ENCODE peak calls at places on chromosomes 4 and X, in seven cellular contexts. K, H, E, G, J, I and P are unnamed samples.
A peak's percentile ranks its signal among the peaks of the same experiment; 100 is the strongest.

GRCh38 chrX:63434665-63435064 is 83.5 kb upstream of the SPIN4 start:
- DNase-seq in K (peak; percentile 4), H (no peak), E (peak; percentile 85), G (no peak), J (peak; percentile 21), I (peak; percentile 3), P (no peak)

GRCh38 chr4:140557831-140558435 is 10.8 kb downstream of the UCP1 start:
- DNase-seq in K (no peak), H (no peak), E (no peak), G (no peak), J (no peak), I (no peak), P (no peak)

GRCh38 chrX:50497067-50497466 is 26.4 kb upstream of the DGKK start:
- DNase-seq in K (no peak), H (no peak), E (no peak), G (no peak), J (no peak), I (no peak), P (no peak)

GRCh38 chr4:133891001-133891400 is 310.6 kb downstream of the PABPC4L start:
- DNase-seq in K (no peak), H (no peak), E (no peak), G (no peak), J (no peak), I (no peak), P (no peak)

GRCh38 chr4:156538651-156539285 is 432.8 kb downstream of the PDGFC start:
- DNase-seq in K (no peak), H (no peak), E (no peak), G (no peak), J (no peak), I (no peak), P (no peak)

GRCh38 chrX:39205467-39205866 is 404.2 kb downstream of the MID1IP1 start:
- DNase-seq in K (no peak), H (no peak), E (no peak), G (no peak), J (no peak), I (no peak), P (no peak)

GRCh38 chr4:113450681-113451080 is 310.9 kb downstream of the CAMK2D start:
- DNase-seq in K (no peak), H (no peak), E (no peak), G (no peak), J (no peak), I (no peak), P (no peak)

GRCh38 chr4:8607603-8608481 is 15.3 kb downstream of the CPZ start:
- DNase-seq in K (peak; percentile 86), H (no peak), E (peak; percentile 11), G (no peak), J (peak; percentile 80), I (peak; percentile 20), P (peak; percentile 86)

GRCh38 chr4:168891086-168891485 is 119.0 kb downstream of the CBR4 start:
- DNase-seq in K (no peak), H (no peak), E (no peak), G (no peak), J (no peak), I (no peak), P (no peak)

GRCh38 chr4:81625422-81626417 is 154.0 kb upstream of the RASGEF1B start:
- DNase-seq in K (no peak), H (no peak), E (no peak), G (no peak), J (no peak), I (no peak), P (no peak)

GRCh38 chr4:150244600-150244999 is 166.4 kb downstream of the DCLK2 start:
- DNase-seq in K (no peak), H (no peak), E (no peak), G (peak; percentile 93), J (no peak), I (peak; percentile 66), P (no peak)

GRCh38 chrX:19382500-19383145 is 38.9 kb downstream of the PDHA1 start:
- DNase-seq in K (peak; percentile 78), H (peak; percentile 34), E (peak; percentile 30), G (peak; percentile 56), J (peak; percentile 24), I (peak; percentile 54), P (no peak)

GRCh38 chrX:94576367-94577004 is 902.5 kb downstream of the FAM133A start:
- DNase-seq in K (no peak), H (no peak), E (no peak), G (no peak), J (no peak), I (no peak), P (no peak)
- TF ChIP-seq CTCF in K (no peak), H (no peak), E (no peak), G (no peak), J (no peak), I (no peak), P (peak; percentile 71)

GRCh38 chr4:7190668-7191545 is 1.4 kb upstream of the SORCS2 start:
- DNase-seq in K (no peak), H (no peak), E (no peak), G (no peak), J (no peak), I (no peak), P (no peak)

GRCh38 chr4:7190278-7190594 is 2.1 kb upstream of the SORCS2 start:
- DNase-seq in K (no peak), H (no peak), E (no peak), G (no peak), J (no peak), I (no peak), P (no peak)

GRCh38 chr4:7187691-7188090 is 4.6 kb upstream of the SORCS2 start:
- DNase-seq in K (no peak), H (no peak), E (no peak), G (no peak), J (no peak), I (no peak), P (no peak)

GRCh38 chr4:7189066-7189465 is 3.3 kb upstream of the SORCS2 start:
- DNase-seq in K (no peak), H (no peak), E (no peak), G (no peak), J (no peak), I (no peak), P (no peak)

DNA sequence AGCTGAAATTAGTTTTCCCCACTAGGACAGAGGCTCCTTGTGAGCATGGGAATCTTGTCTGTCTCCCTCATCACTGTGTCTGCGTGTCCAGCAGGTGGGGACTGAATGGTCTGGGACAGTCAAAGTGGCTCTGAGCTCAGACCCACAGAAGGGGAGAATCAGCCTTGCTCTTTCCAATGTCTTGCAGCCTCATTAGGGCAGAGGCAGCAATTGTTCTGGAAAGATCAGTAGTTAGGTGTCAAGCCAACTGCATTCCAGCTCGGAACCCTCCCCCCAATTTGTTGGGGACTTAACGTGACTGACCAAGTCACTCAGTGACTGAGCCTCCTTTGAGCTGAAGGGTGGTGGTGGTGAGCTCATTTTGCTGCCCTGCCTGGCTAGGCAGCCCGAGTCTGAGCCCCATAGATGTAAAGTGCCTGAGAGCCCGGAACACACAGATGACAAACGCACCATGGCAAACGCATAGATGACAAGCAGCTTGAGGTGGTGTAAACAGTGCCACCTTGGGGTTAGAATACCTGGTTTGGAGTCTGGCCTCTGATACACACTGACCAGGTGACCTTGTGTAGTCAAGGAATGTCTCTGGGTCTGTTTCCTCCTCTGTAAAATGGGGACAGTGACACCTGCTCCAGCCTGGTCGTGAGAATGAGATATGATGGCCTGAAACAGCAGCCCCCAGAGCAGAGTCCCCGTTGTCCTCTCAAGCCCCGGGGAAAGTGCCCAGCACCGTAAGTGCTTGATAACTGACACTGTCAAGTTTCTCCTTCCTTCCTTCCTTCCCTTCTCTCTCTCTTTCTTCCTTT is 2.7 kb upstream of the SORCS2 start:
- DNase-seq in K (no peak), H (no peak), E (no peak), G (no peak), J (no peak), I (no peak), P (no peak)
- TF ChIP-seq CTCF in K (no peak), H (no peak), E (no peak), G (no peak), J (no peak), I (no peak), P (no peak)

GRCh38 chr4:141657550-141657949 is 21.2 kb downstream of the IL15 start:
- DNase-seq in K (no peak), H (no peak), E (no peak), G (no peak), J (no peak), I (no peak), P (no peak)

GRCh38 chr4:141652161-141652778 is 15.9 kb downstream of the IL15 start:
- DNase-seq in K (no peak), H (no peak), E (peak; percentile 72), G (peak; percentile 89), J (no peak), I (peak; percentile 54), P (no peak)

GRCh38 chr4:141656031-141656430 is 19.6 kb downstream of the IL15 start:
- DNase-seq in K (no peak), H (no peak), E (no peak), G (no peak), J (no peak), I (no peak), P (no peak)

GRCh38 chr4:141658316-141658715 is 21.9 kb downstream of the IL15 start:
- DNase-seq in K (no peak), H (no peak), E (peak; percentile 7), G (no peak), J (no peak), I (no peak), P (no peak)

GRCh38 chr4:141654098-141654497 is 17.7 kb downstream of the IL15 start:
- DNase-seq in K (peak; percentile 70), H (peak; percentile 24), E (peak; percentile 82), G (peak; percentile 25), J (no peak), I (peak; percentile 41), P (no peak)
- TF ChIP-seq CTCF in K (no peak), H (peak; percentile 63), E (peak; percentile 71), G (peak; percentile 59), J (peak; percentile 14), I (peak; percentile 40), P (peak; percentile 60)

GRCh38 chr4:151644625-151645024 is 116.2 kb downstream of the GATB start:
- DNase-seq in K (peak; percentile 71), H (no peak), E (peak; percentile 7), G (no peak), J (peak; percentile 27), I (no peak), P (no peak)
- TF ChIP-seq CTCF in K (peak; percentile 50), H (peak; percentile 38), E (peak; percentile 59), G (peak; percentile 51), J (peak; percentile 60), I (peak; percentile 28), P (peak; percentile 65)

GRCh38 chrX:90040807-90041206 is 119.1 kb downstream of the TGIF2LX start:
- DNase-seq in K (no peak), H (no peak), E (no peak), G (no peak), J (peak; percentile 2), I (no peak), P (no peak)
- TF ChIP-seq CTCF in K (no peak), H (no peak), E (no peak), G (no peak), J (no peak), I (no peak), P (no peak)

GRCh38 chr4:117447925-117448324 is 362.5 kb upstream of the TRAM1L1 start:
- DNase-seq in K (peak; percentile 6), H (no peak), E (no peak), G (no peak), J (no peak), I (no peak), P (no peak)
- TF ChIP-seq CTCF in K (peak; percentile 50), H (no peak), E (peak; percentile 8), G (peak; percentile 7), J (no peak), I (peak; percentile 7), P (peak; percentile 46)